ENCODE peak calls at places on chromosomes 13 and 19, in five cellular contexts. M is substantia nigra, Y is left ventricle myocardium inferior, B is type B pancreatic cell, O is small intestine. G is an unnamed sample.

GRCh38 chr13:31441804-31442487 is 242.2 kb downstream of the B3GLCT start:
- DNase-seq in O (no peak), Y (peak; percentile 81), B (no peak), M (no peak), G (no peak)

GRCh38 chr19:41445575-41445974 is 2.6 kb downstream of the ERICH4 start:
- DNase-seq in Y (no peak), M (no peak), O (no peak), B (peak; percentile 42), G (no peak)

GRCh38 chr19:14530005-14530348 is 583 bp downstream of the TECR start:
- DNase-seq in B (peak; percentile 77), O (peak; percentile 93), M (no peak), Y (no peak), G (no peak)

GRCh38 chr13:42996584-42996983 is 4.5 kb upstream of the EPSTI1 start:
- DNase-seq in B (no peak), M (no peak), O (no peak), Y (no peak), G (no peak)

GRCh38 chr13:104389722-104390121 is 1323.5 kb upstream of the SLC10A2 start:
- DNase-seq in O (no peak), B (no peak), Y (no peak), M (no peak), G (no peak)

GRCh38 chr13:96214804-96215445 is 125.0 kb downstream of the HS6ST3 start:
- DNase-seq in Y (no peak), B (no peak), M (no peak), O (no peak), G (no peak)

GRCh38 chr13:51675385-51675784 is 91.1 kb downstream of the WDFY2 start:
- DNase-seq in B (no peak), O (no peak), Y (no peak), M (no peak), G (no peak)

GRCh38 chr13:112892759-112893569 is 76.0 kb upstream of the MCF2L start:
- DNase-seq in B (no peak), M (no peak), Y (no peak), O (peak; percentile 52), G (peak; percentile 59)

GRCh38 chr13:60261432-60262351 is 98.0 kb upstream of the DIAPH3 start:
- DNase-seq in O (no peak), B (no peak), Y (no peak), M (no peak), G (no peak)

GRCh38 chr13:43805071-43805468 is 18.3 kb upstream of the ENOX1 start:
- DNase-seq in M (no peak), O (no peak), B (no peak), Y (no peak), G (no peak)

GRCh38 chr13:110421696-110422395 is 114.8 kb downstream of the COL4A2 start:
- DNase-seq in Y (no peak), B (no peak), O (no peak), M (no peak), G (no peak)

GRCh38 chr13:57865600-57866294 is 234.2 kb downstream of the PCDH17 start:
- DNase-seq in Y (no peak), O (no peak), B (no peak), M (no peak), G (no peak)

GRCh38 chr19:2015611-2015950 is at the start of gene BTBD2:
- DNase-seq in Y (no peak), O (peak; percentile 75), B (no peak), M (peak; percentile 7), G (no peak)

GRCh38 chr19:16366056-16366432 is 41.4 kb downstream of the KLF2 start:
- DNase-seq in B (no peak), O (no peak), M (no peak), Y (no peak), G (no peak)

GRCh38 chr19:2221918-2222317 is 14.2 kb downstream of the PLEKHJ1 start:
- DNase-seq in B (no peak), O (no peak), Y (no peak), M (no peak), G (no peak)

GRCh38 chr19:39352549-39353285 is 10.5 kb downstream of the SAMD4B start:
- DNase-seq in M (no peak), B (no peak), O (no peak), Y (no peak), G (no peak)

GRCh38 chr13:99979453-99980200 is 2.0 kb upstream of the ZIC2 start:
- DNase-seq in Y (no peak), B (no peak), M (no peak), O (no peak), G (peak; percentile 87)

GRCh38 chr19:45670670-45671453 is 2.8 kb downstream of the GIPR start:
- DNase-seq in M (peak; percentile 29), O (peak; percentile 91), Y (peak; percentile 45), B (peak; percentile 80), G (peak; percentile 66)